ENCODE peak calls at places on chromosome 9, in five cellular contexts. K is uterus, U is GM23248, L is body of pancreas, M is stomach. Q is an unnamed sample. For H3K4me1, the result is how much of the 10 kb centered on the place peaks cover.

GRCh38 chr9:99011161-99011709 is 67.5 kb downstream of the COL15A1 start:
- DNase-seq in U (peak), M (no peak), L (no peak), K (no peak), Q (no peak)

GRCh38 chr9:136179101-136179616 is 25.8 kb downstream of the LHX3 start:
- DNase-seq in U (no peak), M (no peak), L (no peak), K (no peak), Q (no peak)

GRCh38 chr9:18675345-18675744 is 201.4 kb downstream of the ADAMTSL1 start:
- DNase-seq in M (no peak), L (no peak), K (no peak), U (peak), Q (no peak)

GRCh38 chr9:14313951-14314423 is at the start of gene NFIB:
- DNase-seq in K (peak), U (peak), L (peak), M (peak), Q (peak)

GRCh38 chr9:131277673-131278420 is 1.5 kb upstream of the FAM78A start:
- DNase-seq in U (peak), M (peak), K (peak), L (peak), Q (peak)

GRCh38 chr9:3874472-3875370 is 348.9 kb upstream of the RFX3 start:
- DNase-seq in U (no peak), K (no peak), M (no peak), L (no peak), Q (no peak)

GRCh38 chr9:133341369-133342082 is 5.5 kb upstream of the SURF6 start:
- DNase-seq in K (no peak), M (no peak), L (no peak), U (no peak), Q (peak)

GRCh38 chr9:119234636-119235035 is 134.6 kb downstream of the BRINP1 start:
- DNase-seq in L (no peak), U (peak), M (no peak), K (no peak), Q (no peak)

GRCh38 chr9:114189823-114190562 is 34.7 kb downstream of the COL27A1 start:
- DNase-seq in M (no peak), L (no peak), U (no peak), K (no peak), Q (peak)

GRCh38 chr9:86601697-86602096 is 247.5 kb upstream of the TUT7 start:
- DNase-seq in L (no peak), K (no peak), M (no peak), U (no peak), Q (no peak)

GRCh38 chr9:14433841-14434511 is 120.0 kb upstream of the NFIB start:
- DNase-seq in K (peak), U (peak), M (no peak), L (peak), Q (peak)

GRCh38 chr9:133121200-133122166 is at the start of gene RALGDS:
- DNase-seq in K (peak), U (peak), M (peak), L (peak), Q (peak)

GRCh38 chr9:92147030-92147853 is 32.0 kb upstream of the SPTLC1 start:
- DNase-seq in M (no peak), L (peak), U (peak), K (peak), Q (no peak)

GRCh38 chr9:35516481-35516880 is 26.6 kb downstream of the RUSC2 start:
- DNase-seq in K (no peak), M (no peak), U (peak), L (no peak), Q (no peak)

GRCh38 chr9:81182421-81182820 is 506.9 kb downstream of the TLE1 start:
- DNase-seq in K (no peak), L (no peak), U (peak), M (no peak), Q (no peak)

GRCh38 chr9:35771524-35771923 is 17.4 kb upstream of the MSMP start:
- DNase-seq in M (peak), K (no peak), U (peak), L (peak), Q (no peak)

GRCh38 chr9:1042466-1042865 is 7.7 kb upstream of the DMRT2 start:
- DNase-seq in L (peak), U (no peak), M (no peak), K (no peak), Q (no peak)

GRCh38 chr9:687994-688393 is 153.5 kb upstream of the DMRT1 start:
- DNase-seq in K (no peak), L (no peak), U (no peak), M (no peak), Q (no peak)

GRCh38 chr9:138099803-138100598 is 222.4 kb downstream of the CACNA1B start:
- DNase-seq in M (peak), K (peak), U (no peak), L (no peak), Q (peak)

GRCh38 chr9:34010979-34011378 is 37.7 kb downstream of the UBAP2 start:
- DNase-seq in L (no peak), U (peak), M (no peak), K (no peak), Q (no peak)

GRCh38 chr9:132164604-132165362 is 2.9 kb downstream of the NTNG2 start:
- DNase-seq in L (peak), M (no peak), U (peak), K (peak), Q (peak)

GRCh38 chr9:27714388-27714787 is 141.1 kb upstream of the C9orf72 start:
- DNase-seq in K (no peak), U (no peak), L (no peak), M (no peak), Q (no peak)

GRCh38 chr9:121783523-121784507 is 132.4 kb downstream of the DAB2IP start:
- DNase-seq in L (no peak), M (peak), U (no peak), K (peak), Q (no peak)

GRCh38 chr9:84828101-84828500 is 158.6 kb downstream of the NTRK2 start:
- DNase-seq in L (no peak), U (no peak), K (no peak), M (no peak), Q (no peak)

GRCh38 chr9:93124793-93125192 is 9.3 kb downstream of the NINJ1 start:
- DNase-seq in U (no peak), L (no peak), K (peak), M (no peak), Q (peak)

GRCh38 chr9:95157491-95158151 is 159.9 kb downstream of the FANCC start:
- DNase-seq in U (peak), L (peak), K (peak), M (no peak), Q (peak)

GRCh38 chr9:82810902-82811301 is 252.0 kb downstream of the RASEF start:
- DNase-seq in L (no peak), K (no peak), U (peak), M (no peak), Q (no peak)
- H3K4me1 ChIP-seq in L (under half), K (under half), U (under half), M (under half), Q (under half)

GRCh38 chr9:128887049-128887448 is 5.1 kb downstream of the LRRC8A start:
- DNase-seq in L (no peak), K (no peak), M (no peak), U (no peak), Q (no peak)

GRCh38 chr9:128884164-128884563 is 2.2 kb downstream of the LRRC8A start:
- DNase-seq in L (no peak), U (no peak), K (no peak), M (no peak), Q (no peak)

GRCh38 chr9:128885798-128886197 is 3.9 kb downstream of the LRRC8A start:
- DNase-seq in L (no peak), K (no peak), M (no peak), U (no peak), Q (no peak)

GRCh38 chr9:128886211-128886826 is 4.4 kb downstream of the LRRC8A start:
- DNase-seq in L (no peak), M (no peak), K (no peak), U (peak), Q (no peak)

GRCh38 chr9:128885376-128885775 is 3.4 kb downstream of the LRRC8A start:
- DNase-seq in K (no peak), U (no peak), M (no peak), L (no peak), Q (no peak)
- H3K4me1 ChIP-seq in K (under half), U (under half), M (half or more), L (under half), Q (under half)

DNA sequence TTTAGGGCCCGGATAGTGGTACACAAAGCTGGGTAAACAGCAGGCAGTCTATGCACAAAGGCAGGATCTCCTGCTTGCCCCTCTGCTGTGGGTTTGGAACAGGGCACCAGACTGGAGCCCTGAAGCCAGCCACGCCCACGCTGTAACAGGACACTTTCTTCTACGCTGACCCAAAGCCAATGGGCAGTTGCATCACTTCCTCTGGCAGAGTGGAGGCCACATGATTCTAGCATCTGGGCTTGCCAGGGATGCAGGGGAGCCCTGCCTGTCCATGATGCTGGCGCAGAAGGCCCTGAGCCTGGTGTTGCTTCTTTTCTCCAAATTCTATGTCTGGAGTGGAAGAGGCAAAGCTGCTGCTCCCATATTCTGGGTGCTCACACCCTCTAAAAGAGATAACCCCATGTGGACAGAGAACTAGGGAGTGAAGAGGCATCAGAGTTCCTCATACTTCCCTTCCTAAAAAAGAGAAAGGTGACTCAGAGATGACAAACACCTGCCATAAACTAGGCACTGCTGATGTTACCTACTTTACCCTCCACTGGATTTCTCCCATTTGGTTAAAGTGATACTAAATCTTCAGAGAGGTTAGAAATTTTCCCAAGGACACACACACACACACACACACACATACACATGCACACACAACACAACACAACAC is 260.3 kb upstream of the KLF4 start:
- DNase-seq in K (peak), L (peak), M (peak), U (peak), Q (peak)
- H3K4me1 ChIP-seq in K (under half), L (under half), M (under half), U (under half), Q (under half)

GRCh38 chr9:123065191-123065590 is 31.7 kb downstream of the GPR21 start:
- DNase-seq in U (no peak), K (no peak), L (no peak), M (no peak), Q (no peak)

GRCh38 chr9:123070210-123070609 is 36.7 kb downstream of the GPR21 start:
- DNase-seq in M (no peak), K (no peak), U (peak), L (no peak), Q (no peak)

GRCh38 chr9:123072407-123072995 is 39.0 kb downstream of the GPR21 start:
- DNase-seq in M (no peak), K (no peak), L (no peak), U (no peak), Q (no peak)

GRCh38 chr9:123064662-123065061 is 31.2 kb downstream of the GPR21 start:
- DNase-seq in L (no peak), U (no peak), M (no peak), K (no peak), Q (no peak)

GRCh38 chr9:123069010-123069481 is 35.6 kb downstream of the GPR21 start:
- DNase-seq in U (peak), M (no peak), L (no peak), K (no peak), Q (no peak)
- H3K4me1 ChIP-seq in U (under half), M (under half), L (under half), K (under half), Q (under half)